ENCODE peak calls at places on chromosomes 1 and 21, in eight cellular contexts. U is fibroblast of mammary gland, T is IMR-90, C is H1, W is HFF-Myc, D is astrocyte of the spinal cord, Y is WTC11, G is AG09319. Q is an unnamed sample.

GRCh38 chr1:207822602-207823451 is 71.0 kb downstream of the CD46 start:
- DNase-seq in U (peak; percentile 81), T (peak; percentile 22), C (no peak), W (no peak), D (no peak), Y (no peak), G (peak; percentile 51), Q (no peak)

GRCh38 chr1:229509576-229509975 is 1.4 kb upstream of the NUP133 start:
- DNase-seq in U (peak; percentile 69), T (peak; percentile 91), C (no peak), W (no peak), D (peak; percentile 10), Y (no peak), G (no peak), Q (no peak)

GRCh38 chr21:38768385-38769071 is 37.2 kb upstream of the ETS2 start:
- DNase-seq in U (peak; percentile 95), T (peak; percentile 100), C (no peak), W (peak; percentile 47), D (peak; percentile 93), Y (no peak), G (peak; percentile 63), Q (no peak)

GRCh38 chr1:220094016-220094911 is at the start of gene IARS2:
- DNase-seq in U (peak; percentile 74), T (peak; percentile 82), C (peak; percentile 90), W (peak; percentile 32), D (peak; percentile 89), Y (peak; percentile 90), G (peak; percentile 45), Q (peak; percentile 88)

GRCh38 chr1:237814319-237814924 is 76.3 kb downstream of the ZP4 start:
- DNase-seq in U (peak; percentile 17), T (peak; percentile 14), C (no peak), W (no peak), D (peak; percentile 7), Y (no peak), G (no peak), Q (no peak)

GRCh38 chr21:43645414-43645891 is 13.8 kb downstream of the HSF2BP start:
- DNase-seq in U (peak; percentile 77), T (peak; percentile 82), C (no peak), W (peak; percentile 35), D (peak; percentile 86), Y (peak; percentile 23), G (no peak), Q (no peak)

GRCh38 chr1:171257207-171258052 is 9.1 kb downstream of the FMO1 start:
- DNase-seq in U (peak; percentile 88), T (no peak), C (no peak), W (peak; percentile 73), D (no peak), Y (no peak), G (peak; percentile 42), Q (no peak)

GRCh38 chr1:107964397-107965111 is 426 bp downstream of the VAV3 start:
- DNase-seq in U (no peak), T (no peak), C (peak; percentile 77), W (no peak), D (peak; percentile 14), Y (peak; percentile 68), G (no peak), Q (peak; percentile 47)

GRCh38 chr1:216600730-216601426 is 122.4 kb downstream of the ESRRG start:
- DNase-seq in U (peak; percentile 72), T (peak; percentile 78), C (peak; percentile 77), W (peak; percentile 38), D (peak; percentile 85), Y (peak; percentile 74), G (peak; percentile 46), Q (peak; percentile 49)

GRCh38 chr1:109959632-109959973 is 25.0 kb upstream of the AHCYL1 start:
- DNase-seq in U (no peak), T (no peak), C (no peak), W (no peak), D (no peak), Y (no peak), G (no peak), Q (no peak)

GRCh38 chr21:26850116-26850643 is 5.0 kb upstream of the ADAMTS1 start:
- DNase-seq in U (peak; percentile 63), T (peak; percentile 59), C (no peak), W (no peak), D (peak; percentile 81), Y (no peak), G (no peak), Q (no peak)

GRCh38 chr1:211613108-211613947 is 34.4 kb upstream of the SLC30A1 start:
- DNase-seq in U (peak; percentile 95), T (peak; percentile 94), C (no peak), W (peak; percentile 45), D (peak; percentile 85), Y (no peak), G (peak; percentile 94), Q (no peak)

GRCh38 chr1:202237052-202237451 is 43.5 kb downstream of the LGR6 start:
- DNase-seq in U (peak; percentile 24), T (peak; percentile 15), C (peak; percentile 86), W (no peak), D (no peak), Y (peak; percentile 89), G (no peak), Q (no peak)

GRCh38 chr1:56808385-56808784 is 10.8 kb downstream of the FYB2 start:
- DNase-seq in U (no peak), T (no peak), C (no peak), W (no peak), D (no peak), Y (no peak), G (no peak), Q (no peak)

GRCh38 chr1:207027221-207027777 is 5.3 kb downstream of the C1orf116 start:
- DNase-seq in U (no peak), T (peak; percentile 22), C (no peak), W (no peak), D (peak; percentile 60), Y (no peak), G (no peak), Q (no peak)

GRCh38 chr1:97608272-97608671 is 312.6 kb downstream of the DPYD start:
- DNase-seq in U (no peak), T (no peak), C (no peak), W (no peak), D (no peak), Y (no peak), G (no peak), Q (no peak)

GRCh38 chr1:7916431-7916830 is 24.2 kb downstream of the TNFRSF9 start:
- DNase-seq in U (no peak), T (no peak), C (no peak), W (no peak), D (no peak), Y (no peak), G (no peak), Q (no peak)

GRCh38 chr1:231039161-231040018 is 664 bp downstream of the FAM89A start:
- DNase-seq in U (no peak), T (peak; percentile 37), C (peak; percentile 61), W (no peak), D (peak; percentile 30), Y (peak; percentile 48), G (no peak), Q (peak; percentile 37)

GRCh38 chr1:53594391-53595180 is 135.4 kb downstream of the DMRTB1 start:
- DNase-seq in U (no peak), T (no peak), C (no peak), W (no peak), D (no peak), Y (no peak), G (no peak), Q (no peak)

GRCh38 chr1:208158640-208159541 is 85.3 kb downstream of the PLXNA2 start:
- DNase-seq in U (no peak), T (no peak), C (no peak), W (no peak), D (peak; percentile 80), Y (no peak), G (no peak), Q (no peak)

DNA sequence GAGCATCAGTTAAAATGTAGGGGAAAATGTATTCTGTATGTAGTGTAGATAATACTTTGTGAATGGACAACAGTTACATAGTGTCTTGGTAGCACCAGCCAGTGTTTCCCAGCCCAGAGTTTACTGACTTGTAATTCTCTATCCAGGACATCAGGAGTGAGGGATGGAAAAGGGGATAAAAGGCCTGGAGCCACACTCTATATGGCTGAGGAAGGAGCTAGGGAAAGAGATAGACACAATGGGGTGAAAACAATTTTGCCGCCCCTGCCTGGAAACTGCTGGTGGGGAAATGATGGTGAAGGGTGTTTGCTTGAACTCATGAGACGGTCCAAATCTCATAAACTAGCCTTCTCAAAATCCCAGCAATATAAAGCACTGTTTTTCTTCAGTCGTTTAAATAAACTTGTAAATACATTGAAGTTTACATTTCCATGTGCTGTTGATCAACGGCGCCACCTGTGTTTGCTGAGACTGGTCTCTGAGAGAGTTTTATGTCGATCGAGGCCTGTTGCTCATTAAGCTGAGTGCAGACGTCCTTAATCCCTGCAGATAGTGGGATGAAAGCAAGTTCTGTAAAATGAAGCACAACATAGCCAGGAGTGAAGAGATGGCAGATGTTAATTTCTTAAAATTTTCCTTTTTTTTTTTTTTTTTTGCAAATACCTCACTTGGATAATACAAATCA is 27.9 kb upstream of the AGO1 start:
- DNase-seq in U (no peak), T (no peak), C (peak; percentile 51), W (peak; percentile 16), D (no peak), Y (peak; percentile 30), G (no peak), Q (no peak)
- TF ChIP-seq CTCF in U (no peak), T (no peak), C (peak; percentile 27), W (no peak), D (no peak), Y (no peak), G (no peak), Q (no peak)

GRCh38 chr1:74468982-74469603 is 43.3 kb downstream of the LRRC53 start:
- DNase-seq in U (peak; percentile 54), T (peak; percentile 56), C (no peak), W (peak; percentile 11), D (peak; percentile 61), Y (no peak), G (peak; percentile 7), Q (no peak)
- TF ChIP-seq CTCF in U (peak; percentile 65), T (peak; percentile 71), C (no peak), W (peak; percentile 41), D (peak; percentile 65), Y (peak; percentile 34), G (peak; percentile 57), Q (peak; percentile 88)

GRCh38 chr21:28877318-28877884 is 115.3 kb downstream of the LTN1 start:
- DNase-seq in U (no peak), T (no peak), C (no peak), W (no peak), D (no peak), Y (no peak), G (no peak), Q (no peak)
- TF ChIP-seq CTCF in U (no peak), T (no peak), C (no peak), W (no peak), D (no peak), Y (no peak), G (no peak), Q (no peak)

GRCh38 chr1:21333824-21334213 is 43.6 kb upstream of the ECE1 start:
- DNase-seq in U (no peak), T (no peak), C (no peak), W (no peak), D (no peak), Y (no peak), G (no peak), Q (no peak)

GRCh38 chr1:21334214-21335087 is 44.2 kb upstream of the ECE1 start:
- DNase-seq in U (peak; percentile 91), T (peak; percentile 86), C (peak; percentile 89), W (peak; percentile 61), D (peak; percentile 92), Y (peak; percentile 84), G (peak; percentile 63), Q (no peak)

GRCh38 chr1:21335750-21336168 is 45.5 kb upstream of the ECE1 start:
- DNase-seq in U (no peak), T (no peak), C (no peak), W (no peak), D (no peak), Y (no peak), G (no peak), Q (no peak)

GRCh38 chr1:21337010-21337437 is 46.8 kb upstream of the ECE1 start:
- DNase-seq in U (no peak), T (no peak), C (no peak), W (no peak), D (no peak), Y (no peak), G (no peak), Q (no peak)

GRCh38 chr1:21335088-21335678 is 44.9 kb upstream of the ECE1 start:
- DNase-seq in U (no peak), T (no peak), C (no peak), W (no peak), D (no peak), Y (no peak), G (no peak), Q (no peak)
- TF ChIP-seq CTCF in U (no peak), T (no peak), C (no peak), W (no peak), D (no peak), Y (peak; percentile 27), G (no peak), Q (no peak)

Q was measured in mesothelial cell of epicardium.